ENCODE peak calls at places on chromosomes 1 and 21, in nine cellular contexts. One of them, this sample, is unnamed.
A peak's percentile ranks its signal among the peaks of the same experiment; 100 is the strongest.

GRCh38 chr1:213759359-213760181 is 228.2 kb upstream of the PROX1 start:
- DNase-seq in germinal center: no peak
- DNase-seq in naive thymus-derived CD4-positive, alpha-beta T cell: no peak
- DNase-seq in left colon: no peak
- DNase-seq in NCI-H1092 treated with DMSO at 0.1 percent for 48 hours: peak; percentile 86
- DNase-seq in Calu3: no peak
- DNase-seq in GM12864: no peak
- DNase-seq in EL: no peak
- DNase-seq in choroid plexus epithelial cell: no peak
- DNase-seq in this sample: no peak

GRCh38 chr21:41478319-41479177 is 29.4 kb downstream of the TMPRSS2 start:
- DNase-seq in NCI-H1092 treated with DMSO at 0.1 percent for 48 hours: no peak
- DNase-seq in germinal center: no peak
- DNase-seq in naive thymus-derived CD4-positive, alpha-beta T cell: no peak
- DNase-seq in choroid plexus epithelial cell: no peak
- DNase-seq in left colon: peak; percentile 50
- DNase-seq in GM12864: no peak
- DNase-seq in EL: no peak
- DNase-seq in Calu3: no peak
- DNase-seq in this sample: no peak

GRCh38 chr1:86137458-86137857 is 19.1 kb downstream of the COL24A1 start:
- DNase-seq in naive thymus-derived CD4-positive, alpha-beta T cell: no peak
- DNase-seq in left colon: no peak
- DNase-seq in EL: peak; percentile 75
- DNase-seq in germinal center: no peak
- DNase-seq in NCI-H1092 treated with DMSO at 0.1 percent for 48 hours: no peak
- DNase-seq in GM12864: no peak
- DNase-seq in Calu3: no peak
- DNase-seq in choroid plexus epithelial cell: peak; percentile 63
- DNase-seq in this sample: no peak

GRCh38 chr1:56545711-56546110 is 33.7 kb downstream of the PLPP3 start:
- DNase-seq in EL: no peak
- DNase-seq in germinal center: no peak
- DNase-seq in NCI-H1092 treated with DMSO at 0.1 percent for 48 hours: no peak
- DNase-seq in Calu3: no peak
- DNase-seq in left colon: no peak
- DNase-seq in choroid plexus epithelial cell: no peak
- DNase-seq in GM12864: no peak
- DNase-seq in naive thymus-derived CD4-positive, alpha-beta T cell: no peak
- DNase-seq in this sample: no peak

GRCh38 chr1:29465755-29466154 is 229.4 kb downstream of the PTPRU start:
- DNase-seq in naive thymus-derived CD4-positive, alpha-beta T cell: no peak
- DNase-seq in left colon: no peak
- DNase-seq in Calu3: no peak
- DNase-seq in GM12864: no peak
- DNase-seq in choroid plexus epithelial cell: peak; percentile 39
- DNase-seq in NCI-H1092 treated with DMSO at 0.1 percent for 48 hours: no peak
- DNase-seq in germinal center: no peak
- DNase-seq in EL: peak; percentile 20
- DNase-seq in this sample: no peak

GRCh38 chr1:36466370-36467026 is 2.3 kb upstream of the MRPS15 start:
- DNase-seq in germinal center: no peak
- DNase-seq in GM12864: no peak
- DNase-seq in NCI-H1092 treated with DMSO at 0.1 percent for 48 hours: no peak
- DNase-seq in left colon: no peak
- DNase-seq in naive thymus-derived CD4-positive, alpha-beta T cell: no peak
- DNase-seq in Calu3: no peak
- DNase-seq in EL: no peak
- DNase-seq in choroid plexus epithelial cell: no peak
- DNase-seq in this sample: no peak

GRCh38 chr1:11934295-11935039 is at the start of gene PLOD1:
- DNase-seq in choroid plexus epithelial cell: peak; percentile 86
- DNase-seq in naive thymus-derived CD4-positive, alpha-beta T cell: peak; percentile 67
- DNase-seq in EL: peak; percentile 91
- DNase-seq in left colon: peak; percentile 90
- DNase-seq in NCI-H1092 treated with DMSO at 0.1 percent for 48 hours: peak; percentile 81
- DNase-seq in GM12864: peak; percentile 63
- DNase-seq in germinal center: peak; percentile 92
- DNase-seq in Calu3: peak; percentile 75
- DNase-seq in this sample: peak; percentile 95

GRCh38 chr1:147924813-147925212 is 3.4 kb upstream of the GPR89B start:
- DNase-seq in germinal center: no peak
- DNase-seq in NCI-H1092 treated with DMSO at 0.1 percent for 48 hours: no peak
- DNase-seq in naive thymus-derived CD4-positive, alpha-beta T cell: no peak
- DNase-seq in EL: no peak
- DNase-seq in choroid plexus epithelial cell: no peak
- DNase-seq in Calu3: no peak
- DNase-seq in GM12864: no peak
- DNase-seq in left colon: no peak
- DNase-seq in this sample: no peak

GRCh38 chr1:235108185-235108593 is 20.4 kb downstream of the TOMM20 start:
- DNase-seq in naive thymus-derived CD4-positive, alpha-beta T cell: no peak
- DNase-seq in left colon: no peak
- DNase-seq in NCI-H1092 treated with DMSO at 0.1 percent for 48 hours: no peak
- DNase-seq in EL: no peak
- DNase-seq in choroid plexus epithelial cell: no peak
- DNase-seq in germinal center: no peak
- DNase-seq in Calu3: no peak
- DNase-seq in GM12864: no peak
- DNase-seq in this sample: no peak

GRCh38 chr1:178580876-178581275 is 68.0 kb downstream of the TEX35 start:
- DNase-seq in GM12864: no peak
- DNase-seq in germinal center: no peak
- DNase-seq in NCI-H1092 treated with DMSO at 0.1 percent for 48 hours: no peak
- DNase-seq in Calu3: no peak
- DNase-seq in naive thymus-derived CD4-positive, alpha-beta T cell: no peak
- DNase-seq in choroid plexus epithelial cell: no peak
- DNase-seq in left colon: no peak
- DNase-seq in EL: no peak
- DNase-seq in this sample: no peak

GRCh38 chr1:204524986-204525385 is 8.8 kb downstream of the MDM4 start:
- DNase-seq in naive thymus-derived CD4-positive, alpha-beta T cell: no peak
- DNase-seq in EL: no peak
- DNase-seq in germinal center: no peak
- DNase-seq in choroid plexus epithelial cell: no peak
- DNase-seq in GM12864: no peak
- DNase-seq in left colon: no peak
- DNase-seq in Calu3: no peak
- DNase-seq in NCI-H1092 treated with DMSO at 0.1 percent for 48 hours: no peak
- DNase-seq in this sample: no peak

GRCh38 chr21:35020902-35021301 is 28.2 kb downstream of the RUNX1 start:
- DNase-seq in NCI-H1092 treated with DMSO at 0.1 percent for 48 hours: no peak
- DNase-seq in Calu3: no peak
- DNase-seq in naive thymus-derived CD4-positive, alpha-beta T cell: no peak
- DNase-seq in EL: peak; percentile 21
- DNase-seq in germinal center: no peak
- DNase-seq in choroid plexus epithelial cell: no peak
- DNase-seq in GM12864: no peak
- DNase-seq in left colon: no peak
- DNase-seq in this sample: no peak

GRCh38 chr1:224541072-224541790 is 74.9 kb upstream of the CNIH3 start:
- DNase-seq in Calu3: no peak
- DNase-seq in NCI-H1092 treated with DMSO at 0.1 percent for 48 hours: no peak
- DNase-seq in naive thymus-derived CD4-positive, alpha-beta T cell: no peak
- DNase-seq in left colon: no peak
- DNase-seq in choroid plexus epithelial cell: no peak
- DNase-seq in EL: no peak
- DNase-seq in GM12864: no peak
- DNase-seq in germinal center: no peak
- DNase-seq in this sample: no peak

GRCh38 chr1:211541715-211542477 is 37.1 kb downstream of the SLC30A1 start:
- DNase-seq in left colon: peak; percentile 46
- DNase-seq in Calu3: peak; percentile 76
- DNase-seq in GM12864: no peak
- DNase-seq in EL: no peak
- DNase-seq in naive thymus-derived CD4-positive, alpha-beta T cell: no peak
- DNase-seq in germinal center: no peak
- DNase-seq in choroid plexus epithelial cell: peak; percentile 48
- DNase-seq in NCI-H1092 treated with DMSO at 0.1 percent for 48 hours: no peak
- DNase-seq in this sample: no peak

GRCh38 chr1:39646232-39647081 is 7.0 kb upstream of the HEYL start:
- DNase-seq in naive thymus-derived CD4-positive, alpha-beta T cell: no peak
- DNase-seq in germinal center: no peak
- DNase-seq in NCI-H1092 treated with DMSO at 0.1 percent for 48 hours: no peak
- DNase-seq in EL: peak; percentile 68
- DNase-seq in GM12864: no peak
- DNase-seq in Calu3: no peak
- DNase-seq in left colon: peak; percentile 47
- DNase-seq in choroid plexus epithelial cell: peak; percentile 81
- DNase-seq in this sample: peak; percentile 90

GRCh38 chr1:226457307-226457712 is 49.4 kb upstream of the PARP1 start:
- DNase-seq in naive thymus-derived CD4-positive, alpha-beta T cell: peak; percentile 62
- DNase-seq in NCI-H1092 treated with DMSO at 0.1 percent for 48 hours: no peak
- DNase-seq in germinal center: peak; percentile 57
- DNase-seq in GM12864: no peak
- DNase-seq in Calu3: no peak
- DNase-seq in EL: peak; percentile 45
- DNase-seq in left colon: no peak
- DNase-seq in choroid plexus epithelial cell: peak; percentile 50
- DNase-seq in this sample: no peak

GRCh38 chr1:169925505-169926482 is 32.1 kb upstream of the SCYL3 start:
- DNase-seq in GM12864: no peak
- DNase-seq in EL: no peak
- DNase-seq in naive thymus-derived CD4-positive, alpha-beta T cell: no peak
- DNase-seq in NCI-H1092 treated with DMSO at 0.1 percent for 48 hours: no peak
- DNase-seq in choroid plexus epithelial cell: peak; percentile 19
- DNase-seq in germinal center: no peak
- DNase-seq in left colon: no peak
- DNase-seq in Calu3: no peak
- DNase-seq in this sample: no peak

GRCh38 chr1:45353685-45354084 is 13.4 kb upstream of the MUTYH start:
- DNase-seq in choroid plexus epithelial cell: no peak
- DNase-seq in naive thymus-derived CD4-positive, alpha-beta T cell: no peak
- DNase-seq in EL: no peak
- DNase-seq in left colon: no peak
- DNase-seq in NCI-H1092 treated with DMSO at 0.1 percent for 48 hours: no peak
- DNase-seq in germinal center: no peak
- DNase-seq in GM12864: no peak
- DNase-seq in Calu3: no peak
- DNase-seq in this sample: no peak

GRCh38 chr1:6128276-6129081 is 51.6 kb downstream of the CHD5 start:
- DNase-seq in left colon: no peak
- DNase-seq in germinal center: no peak
- DNase-seq in Calu3: no peak
- DNase-seq in EL: no peak
- DNase-seq in NCI-H1092 treated with DMSO at 0.1 percent for 48 hours: no peak
- DNase-seq in GM12864: no peak
- DNase-seq in naive thymus-derived CD4-positive, alpha-beta T cell: no peak
- DNase-seq in choroid plexus epithelial cell: no peak
- DNase-seq in this sample: no peak

GRCh38 chr1:168939131-168939946 is 167.2 kb upstream of the ATP1B1 start:
- DNase-seq in NCI-H1092 treated with DMSO at 0.1 percent for 48 hours: no peak
- DNase-seq in EL: no peak
- DNase-seq in choroid plexus epithelial cell: no peak
- DNase-seq in germinal center: no peak
- DNase-seq in Calu3: no peak
- DNase-seq in GM12864: no peak
- DNase-seq in naive thymus-derived CD4-positive, alpha-beta T cell: no peak
- DNase-seq in left colon: peak; percentile 47
- DNase-seq in this sample: no peak

GRCh38 chr1:21447311-21447710 is 7.4 kb downstream of the NBPF3 start:
- DNase-seq in germinal center: no peak
- DNase-seq in NCI-H1092 treated with DMSO at 0.1 percent for 48 hours: no peak
- DNase-seq in Calu3: no peak
- DNase-seq in naive thymus-derived CD4-positive, alpha-beta T cell: no peak
- DNase-seq in EL: peak; percentile 43
- DNase-seq in GM12864: no peak
- DNase-seq in left colon: no peak
- DNase-seq in choroid plexus epithelial cell: peak; percentile 64
- DNase-seq in this sample: no peak

GRCh38 chr1:30748699-30749401 is 8.7 kb downstream of the LAPTM5 start:
- DNase-seq in EL: no peak
- DNase-seq in left colon: no peak
- DNase-seq in GM12864: no peak
- DNase-seq in NCI-H1092 treated with DMSO at 0.1 percent for 48 hours: no peak
- DNase-seq in germinal center: no peak
- DNase-seq in choroid plexus epithelial cell: no peak
- DNase-seq in Calu3: no peak
- DNase-seq in naive thymus-derived CD4-positive, alpha-beta T cell: peak; percentile 62
- DNase-seq in this sample: no peak

GRCh38 chr21:44423312-44423821 is 31.9 kb upstream of the LRRC3 start:
- DNase-seq in GM12864: no peak
- DNase-seq in choroid plexus epithelial cell: no peak
- DNase-seq in left colon: peak; percentile 10
- DNase-seq in EL: no peak
- DNase-seq in NCI-H1092 treated with DMSO at 0.1 percent for 48 hours: no peak
- DNase-seq in naive thymus-derived CD4-positive, alpha-beta T cell: no peak
- DNase-seq in germinal center: no peak
- DNase-seq in Calu3: no peak
- DNase-seq in this sample: peak; percentile 66

GRCh38 chr1:209023790-209024189 is 559.7 kb upstream of the CAMK1G start:
- DNase-seq in choroid plexus epithelial cell: no peak
- DNase-seq in NCI-H1092 treated with DMSO at 0.1 percent for 48 hours: no peak
- DNase-seq in naive thymus-derived CD4-positive, alpha-beta T cell: no peak
- DNase-seq in GM12864: no peak
- DNase-seq in Calu3: no peak
- DNase-seq in EL: no peak
- DNase-seq in left colon: no peak
- DNase-seq in germinal center: no peak
- DNase-seq in this sample: no peak

GRCh38 chr1:69702085-69702484 is 134.4 kb downstream of the LRRC7 start:
- DNase-seq in left colon: no peak
- DNase-seq in GM12864: no peak
- DNase-seq in germinal center: no peak
- DNase-seq in choroid plexus epithelial cell: no peak
- DNase-seq in Calu3: no peak
- DNase-seq in NCI-H1092 treated with DMSO at 0.1 percent for 48 hours: no peak
- DNase-seq in EL: no peak
- DNase-seq in naive thymus-derived CD4-positive, alpha-beta T cell: no peak
- DNase-seq in this sample: no peak

GRCh38 chr1:98398649-98399048 is 262.9 kb upstream of the SNX7 start:
- DNase-seq in EL: peak; percentile 39
- DNase-seq in GM12864: no peak
- DNase-seq in germinal center: no peak
- DNase-seq in Calu3: no peak
- DNase-seq in naive thymus-derived CD4-positive, alpha-beta T cell: no peak
- DNase-seq in left colon: no peak
- DNase-seq in choroid plexus epithelial cell: peak; percentile 66
- DNase-seq in NCI-H1092 treated with DMSO at 0.1 percent for 48 hours: no peak
- DNase-seq in this sample: no peak

GRCh38 chr1:35558374-35559316 is 1.0 kb downstream of the NCDN start:
- DNase-seq in Calu3: no peak
- DNase-seq in germinal center: no peak
- DNase-seq in GM12864: no peak
- DNase-seq in naive thymus-derived CD4-positive, alpha-beta T cell: no peak
- DNase-seq in left colon: no peak
- DNase-seq in EL: peak; percentile 25
- DNase-seq in choroid plexus epithelial cell: no peak
- DNase-seq in NCI-H1092 treated with DMSO at 0.1 percent for 48 hours: peak; percentile 40
- DNase-seq in this sample: no peak

GRCh38 chr1:65924471-65924870 is 131.8 kb downstream of the PDE4B start:
- DNase-seq in NCI-H1092 treated with DMSO at 0.1 percent for 48 hours: no peak
- DNase-seq in left colon: no peak
- DNase-seq in naive thymus-derived CD4-positive, alpha-beta T cell: no peak
- DNase-seq in EL: peak; percentile 64
- DNase-seq in Calu3: peak; percentile 3
- DNase-seq in choroid plexus epithelial cell: peak; percentile 93
- DNase-seq in germinal center: no peak
- DNase-seq in GM12864: no peak
- DNase-seq in this sample: no peak

GRCh38 chr1:152479792-152480595 is 30.6 kb upstream of the LCE5A start:
- DNase-seq in naive thymus-derived CD4-positive, alpha-beta T cell: no peak
- DNase-seq in GM12864: no peak
- DNase-seq in EL: peak; percentile 71
- DNase-seq in germinal center: peak; percentile 54
- DNase-seq in choroid plexus epithelial cell: peak; percentile 7
- DNase-seq in left colon: peak; percentile 37
- DNase-seq in Calu3: peak; percentile 87
- DNase-seq in NCI-H1092 treated with DMSO at 0.1 percent for 48 hours: no peak
- DNase-seq in this sample: no peak

GRCh38 chr1:228490120-228491078 is 3.2 kb downstream of the RNF187 start:
- DNase-seq in germinal center: no peak
- DNase-seq in NCI-H1092 treated with DMSO at 0.1 percent for 48 hours: peak; percentile 97
- DNase-seq in GM12864: no peak
- DNase-seq in Calu3: no peak
- DNase-seq in choroid plexus epithelial cell: peak; percentile 63
- DNase-seq in left colon: no peak
- DNase-seq in naive thymus-derived CD4-positive, alpha-beta T cell: no peak
- DNase-seq in EL: peak; percentile 32
- DNase-seq in this sample: no peak

GRCh38 chr1:3504151-3504822 is 49.8 kb downstream of the ARHGEF16 start:
- DNase-seq in NCI-H1092 treated with DMSO at 0.1 percent for 48 hours: no peak
- DNase-seq in naive thymus-derived CD4-positive, alpha-beta T cell: no peak
- DNase-seq in germinal center: no peak
- DNase-seq in EL: peak; percentile 96
- DNase-seq in GM12864: no peak
- DNase-seq in left colon: no peak
- DNase-seq in Calu3: no peak
- DNase-seq in choroid plexus epithelial cell: peak; percentile 88
- DNase-seq in this sample: no peak

This sample was measured in cardiac septum.